ENCODE peak calls at places on chromosomes 13 and 19, in ten cellular contexts. T is omental fat pad; Z is choroid plexus epithelial cell; V is brain microvascular endothelial cell; M is transverse colon; J is IMR-90; L is lung; A is mammary epithelial cell; U is CD4-positive, alpha-beta T cell; F is spleen. Y is an unnamed sample.

GRCh38 chr13:48043789-48044503 is 6.4 kb downstream of the NUDT15 start:
- DNase-seq in T (no peak), Z (peak), V (peak), M (no peak), J (peak), L (no peak), A (peak), U (no peak), F (no peak), Y (no peak)

GRCh38 chr19:4257025-4257424 is 10.1 kb downstream of the YJU2 start:
- DNase-seq in T (no peak), Z (no peak), V (no peak), M (no peak), J (no peak), L (no peak), A (no peak), U (no peak), F (no peak), Y (no peak)

GRCh38 chr13:95716231-95716630 is 39.3 kb downstream of the DNAJC3 start:
- DNase-seq in T (no peak), Z (no peak), V (no peak), M (no peak), J (no peak), L (no peak), A (no peak), U (no peak), F (no peak), Y (no peak)

GRCh38 chr19:31902821-31903220 is 442.6 kb upstream of the ZNF507 start:
- DNase-seq in T (no peak), Z (no peak), V (no peak), M (no peak), J (no peak), L (no peak), A (no peak), U (no peak), F (no peak), Y (no peak)

GRCh38 chr13:24011266-24011665 is 114.0 kb upstream of the C1QTNF9B start:
- DNase-seq in T (no peak), Z (no peak), V (no peak), M (no peak), J (no peak), L (no peak), A (no peak), U (no peak), F (no peak), Y (no peak)

GRCh38 chr13:41565221-41565620 is 107.9 kb downstream of the RGCC start:
- DNase-seq in T (no peak), Z (peak), V (peak), M (no peak), J (peak), L (no peak), A (no peak), U (no peak), F (no peak), Y (no peak)

GRCh38 chr13:52879950-52880650 is 31.7 kb upstream of the PCDH8 start:
- DNase-seq in T (no peak), Z (no peak), V (no peak), M (no peak), J (no peak), L (no peak), A (no peak), U (no peak), F (no peak), Y (no peak)

GRCh38 chr13:113452942-113453901 is at the start of gene ADPRHL1:
- DNase-seq in T (no peak), Z (no peak), V (no peak), M (no peak), J (no peak), L (no peak), A (no peak), U (no peak), F (no peak), Y (no peak)

GRCh38 chr19:42293966-42294365 is 8.0 kb upstream of the PRR19 start:
- DNase-seq in T (no peak), Z (no peak), V (no peak), M (no peak), J (no peak), L (no peak), A (no peak), U (no peak), F (no peak), Y (no peak)

GRCh38 chr19:53664760-53665159 is 33.0 kb downstream of the DPRX start:
- DNase-seq in T (no peak), Z (no peak), V (no peak), M (no peak), J (no peak), L (no peak), A (no peak), U (no peak), F (no peak), Y (no peak)

GRCh38 chr13:34942732-34943674 is 933 bp downstream of the NBEA start:
- DNase-seq in T (no peak), Z (no peak), V (no peak), M (peak), J (no peak), L (no peak), A (no peak), U (no peak), F (peak), Y (no peak)

GRCh38 chr19:22797040-22797439 is 13.1 kb upstream of the ZNF99 start:
- DNase-seq in T (no peak), Z (no peak), V (no peak), M (no peak), J (no peak), L (no peak), A (no peak), U (no peak), F (no peak), Y (no peak)

GRCh38 chr19:30116984-30117555 is 175.0 kb downstream of the URI1 start:
- DNase-seq in T (no peak), Z (no peak), V (no peak), M (no peak), J (no peak), L (no peak), A (no peak), U (no peak), F (peak), Y (no peak)

GRCh38 chr19:7461841-7462629 is 26.8 kb downstream of the PEX11G start:
- DNase-seq in T (no peak), Z (no peak), V (no peak), M (no peak), J (no peak), L (no peak), A (no peak), U (no peak), F (no peak), Y (no peak)
- TF ChIP-seq CTCF in T (no peak), Z (peak), V (no peak), M (no peak), J (no peak), L (no peak), A (no peak), U (no peak), F (no peak), Y (no peak)

GRCh38 chr19:15991602-15992001 is 42.8 kb downstream of the OR10H4 start:
- DNase-seq in T (no peak), Z (no peak), V (no peak), M (no peak), J (no peak), L (no peak), A (no peak), U (no peak), F (no peak), Y (no peak)
- TF ChIP-seq CTCF in T (no peak), Z (no peak), V (no peak), M (no peak), J (no peak), L (no peak), A (no peak), U (no peak), F (no peak), Y (no peak)

DNA sequence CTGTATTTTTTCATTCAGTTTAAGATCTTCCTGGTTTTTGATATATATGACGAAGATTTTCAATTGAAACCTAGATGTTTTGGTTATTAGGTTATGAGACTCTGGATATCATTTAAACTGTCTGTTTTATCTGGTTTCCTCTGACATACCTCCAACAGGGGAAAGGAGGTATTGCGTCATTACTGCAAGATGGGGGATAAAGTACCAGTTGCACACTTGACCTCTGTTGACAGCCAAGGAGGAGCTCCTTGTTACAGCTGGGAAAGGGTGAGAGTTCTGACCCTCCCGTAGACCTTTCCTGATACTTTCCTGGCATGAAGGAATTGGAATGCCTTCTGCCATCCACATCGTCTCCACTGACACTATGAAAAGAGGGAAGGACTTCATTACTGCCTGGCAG is 82.0 kb upstream of the SHISA2 start:
- DNase-seq in T (no peak), Z (no peak), V (no peak), M (no peak), J (no peak), L (no peak), A (no peak), U (no peak), F (no peak), Y (no peak)
- TF ChIP-seq CTCF in T (no peak), Z (no peak), V (no peak), M (no peak), J (no peak), L (no peak), A (no peak), U (no peak), F (no peak), Y (no peak)

DNA sequence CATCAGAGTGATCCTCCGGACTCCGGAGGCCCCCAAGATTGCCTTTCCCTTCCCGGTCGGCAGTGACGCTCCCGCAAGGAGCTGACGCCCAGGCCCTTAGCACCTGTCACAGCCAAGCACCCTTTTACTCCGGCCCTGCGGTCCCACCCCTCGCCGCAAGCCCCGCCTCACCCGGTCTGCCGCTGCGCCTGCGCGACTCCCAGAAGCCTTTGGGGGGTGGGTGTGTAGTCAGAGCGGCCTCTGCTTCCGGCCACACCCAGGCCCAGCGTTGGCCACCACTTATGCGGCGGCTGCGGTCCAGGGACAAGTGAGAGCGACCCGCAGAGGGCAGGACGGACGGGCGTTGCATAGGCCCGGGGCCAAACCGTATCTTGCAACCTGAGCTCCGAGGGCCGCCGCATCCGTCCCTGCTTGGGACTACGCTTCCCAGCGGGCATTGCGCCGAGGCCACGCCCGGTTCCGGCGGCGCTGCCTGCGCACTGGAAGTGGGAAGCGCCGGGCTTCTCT is 441 bp upstream of the ZFP28 start:
- DNase-seq in T (peak), Z (peak), V (peak), M (peak), J (peak), L (peak), A (peak), U (peak), F (peak), Y (peak)
- TF ChIP-seq CTCF in T (no peak), Z (no peak), V (no peak), M (peak), J (no peak), L (no peak), A (no peak), U (no peak), F (no peak), Y (no peak)

GRCh38 chr19:12495002-12495802 is 10.6 kb upstream of the ZNF709 start:
- DNase-seq in T (peak), Z (peak), V (peak), M (peak), J (peak), L (peak), A (peak), U (peak), F (peak), Y (peak)
- TF ChIP-seq CTCF in T (no peak), Z (peak), V (peak), M (peak), J (peak), L (peak), A (no peak), U (peak), F (peak), Y (peak)

GRCh38 chr19:20247016-20247683 is 80.1 kb downstream of the ZNF486 start:
- DNase-seq in T (no peak), Z (peak), V (no peak), M (no peak), J (no peak), L (peak), A (peak), U (peak), F (no peak), Y (no peak)
- TF ChIP-seq CTCF in T (no peak), Z (peak), V (peak), M (no peak), J (no peak), L (no peak), A (no peak), U (peak), F (no peak), Y (peak)

GRCh38 chr19:28977826-28978225 is 235.1 kb downstream of the UQCRFS1 start:
- DNase-seq in T (no peak), Z (no peak), V (no peak), M (no peak), J (no peak), L (no peak), A (no peak), U (no peak), F (no peak), Y (no peak)
- TF ChIP-seq CTCF in T (no peak), Z (peak), V (peak), M (no peak), J (no peak), L (no peak), A (no peak), U (no peak), F (no peak), Y (peak)

DNA sequence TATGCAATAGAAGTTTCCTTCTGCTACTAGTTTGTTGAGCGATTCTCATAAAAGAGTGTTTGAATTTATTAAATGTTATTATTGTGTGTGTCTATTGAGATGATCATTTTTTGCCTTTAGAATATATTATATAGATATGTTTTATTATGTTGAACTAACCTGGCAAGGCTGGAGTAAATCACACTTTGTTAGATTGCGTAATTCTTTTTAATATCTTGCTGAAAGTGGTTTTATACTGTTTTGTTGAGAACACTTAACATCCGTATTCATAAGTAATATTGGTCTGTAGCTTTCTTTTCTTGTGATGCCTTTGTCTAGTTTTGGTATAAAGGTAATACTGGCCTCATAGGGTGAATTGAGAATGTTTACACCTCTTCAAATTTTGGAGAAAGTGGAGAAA is 574.3 kb upstream of the PCDH20 start:
- DNase-seq in T (no peak), Z (no peak), V (no peak), M (no peak), J (no peak), L (no peak), A (no peak), U (no peak), F (no peak), Y (no peak)
- TF ChIP-seq CTCF in T (no peak), Z (no peak), V (no peak), M (no peak), J (no peak), L (no peak), A (no peak), U (no peak), F (no peak), Y (no peak)

GRCh38 chr13:28819748-28820098 is 416 bp upstream of the MTUS2 start:
- DNase-seq in T (no peak), Z (peak), V (no peak), M (peak), J (peak), L (no peak), A (no peak), U (no peak), F (no peak), Y (no peak)
- TF ChIP-seq CTCF in T (no peak), Z (peak), V (peak), M (no peak), J (peak), L (no peak), A (no peak), U (no peak), F (peak), Y (peak)

DNA sequence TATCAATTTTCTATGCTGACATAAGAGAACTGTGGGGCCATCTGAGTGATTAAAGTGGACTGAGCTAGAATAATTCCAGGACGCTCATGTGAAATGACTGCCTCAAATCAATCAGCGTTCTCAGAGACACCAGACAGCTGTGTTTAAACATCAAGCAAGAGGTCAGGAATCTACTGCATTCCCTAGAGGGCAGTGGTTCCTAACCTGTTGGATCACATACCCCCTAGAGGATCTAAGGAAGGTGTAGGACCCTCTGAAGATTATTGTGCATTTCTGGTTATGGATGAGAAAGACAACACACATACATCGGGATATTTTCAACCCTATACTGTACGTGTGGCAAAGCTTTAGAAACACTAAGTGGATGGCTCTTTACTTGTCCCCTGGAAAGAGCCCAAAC is 51.8 kb upstream of the FREM2 start:
- DNase-seq in T (no peak), Z (no peak), V (no peak), M (no peak), J (no peak), L (no peak), A (no peak), U (no peak), F (no peak), Y (no peak)
- TF ChIP-seq CTCF in T (no peak), Z (no peak), V (no peak), M (no peak), J (no peak), L (no peak), A (no peak), U (no peak), F (no peak), Y (no peak)

Y was measured in chondrocyte.